ENCODE peak calls at places on chromosomes 6 and 20, in six cellular contexts. One of them, this sample, is unnamed.
A peak's percentile ranks its signal among the peaks of the same experiment; 100 is the strongest.

GRCh38 chr20:17611290-17611539 is 41.3 kb downstream of the DSTN start:
- DNase-seq in stimulated activated CD4-positive, alpha-beta T cell treated with anti-CD3 and anti-CD28 coated beads, Interleukin-12 subunit alpha, Interleukin-12 subunit beta, amount 100 ng/mL, for 4 hours: no peak
- DNase-seq in left lung: no peak
- DNase-seq in ecto neural progenitor cell: no peak
- DNase-seq in hepatocyte: no peak
- DNase-seq in MCF 10A: no peak
- DNase-seq in this sample: no peak

GRCh38 chr6:146913842-146914562 is 290.2 kb upstream of the STXBP5 start:
- DNase-seq in hepatocyte: peak; percentile 91
- DNase-seq in stimulated activated CD4-positive, alpha-beta T cell treated with anti-CD3 and anti-CD28 coated beads, Interleukin-12 subunit alpha, Interleukin-12 subunit beta, amount 100 ng/mL, for 4 hours: no peak
- DNase-seq in MCF 10A: peak; percentile 97
- DNase-seq in ecto neural progenitor cell: peak; percentile 63
- DNase-seq in left lung: peak; percentile 84
- DNase-seq in this sample: no peak

GRCh38 chr6:132224943-132225342 is 176.3 kb downstream of the MOXD1 start:
- DNase-seq in left lung: no peak
- DNase-seq in stimulated activated CD4-positive, alpha-beta T cell treated with anti-CD3 and anti-CD28 coated beads, Interleukin-12 subunit alpha, Interleukin-12 subunit beta, amount 100 ng/mL, for 4 hours: no peak
- DNase-seq in MCF 10A: no peak
- DNase-seq in ecto neural progenitor cell: no peak
- DNase-seq in hepatocyte: no peak
- DNase-seq in this sample: no peak

GRCh38 chr6:106475280-106475679 is 114.8 kb downstream of the CRYBG1 start:
- DNase-seq in hepatocyte: no peak
- DNase-seq in stimulated activated CD4-positive, alpha-beta T cell treated with anti-CD3 and anti-CD28 coated beads, Interleukin-12 subunit alpha, Interleukin-12 subunit beta, amount 100 ng/mL, for 4 hours: no peak
- DNase-seq in ecto neural progenitor cell: no peak
- DNase-seq in left lung: no peak
- DNase-seq in MCF 10A: peak; percentile 44
- DNase-seq in this sample: no peak

GRCh38 chr6:10528170-10528981 is 7.2 kb downstream of the GCNT2 start:
- DNase-seq in left lung: peak; percentile 66
- DNase-seq in stimulated activated CD4-positive, alpha-beta T cell treated with anti-CD3 and anti-CD28 coated beads, Interleukin-12 subunit alpha, Interleukin-12 subunit beta, amount 100 ng/mL, for 4 hours: no peak
- DNase-seq in hepatocyte: peak; percentile 70
- DNase-seq in MCF 10A: peak; percentile 53
- DNase-seq in ecto neural progenitor cell: no peak
- DNase-seq in this sample: peak; percentile 33

GRCh38 chr6:53056273-53056672 is 8.9 kb upstream of the FBXO9 start:
- DNase-seq in ecto neural progenitor cell: no peak
- DNase-seq in hepatocyte: no peak
- DNase-seq in left lung: no peak
- DNase-seq in MCF 10A: no peak
- DNase-seq in stimulated activated CD4-positive, alpha-beta T cell treated with anti-CD3 and anti-CD28 coated beads, Interleukin-12 subunit alpha, Interleukin-12 subunit beta, amount 100 ng/mL, for 4 hours: no peak
- DNase-seq in this sample: no peak

GRCh38 chr20:32282461-32282860 is 5.0 kb downstream of the KIF3B start:
- DNase-seq in hepatocyte: no peak
- DNase-seq in ecto neural progenitor cell: no peak
- DNase-seq in stimulated activated CD4-positive, alpha-beta T cell treated with anti-CD3 and anti-CD28 coated beads, Interleukin-12 subunit alpha, Interleukin-12 subunit beta, amount 100 ng/mL, for 4 hours: no peak
- DNase-seq in left lung: no peak
- DNase-seq in MCF 10A: no peak
- DNase-seq in this sample: peak; percentile 85

GRCh38 chr20:37351689-37352610 is 6.0 kb downstream of the SRC start:
- DNase-seq in MCF 10A: no peak
- DNase-seq in ecto neural progenitor cell: no peak
- DNase-seq in left lung: peak; percentile 13
- DNase-seq in stimulated activated CD4-positive, alpha-beta T cell treated with anti-CD3 and anti-CD28 coated beads, Interleukin-12 subunit alpha, Interleukin-12 subunit beta, amount 100 ng/mL, for 4 hours: no peak
- DNase-seq in hepatocyte: no peak
- DNase-seq in this sample: no peak

GRCh38 chr6:42140051-42140450 is 2.4 kb downstream of the C6orf132 start:
- DNase-seq in ecto neural progenitor cell: no peak
- DNase-seq in left lung: peak; percentile 56
- DNase-seq in hepatocyte: peak; percentile 74
- DNase-seq in MCF 10A: peak; percentile 85
- DNase-seq in stimulated activated CD4-positive, alpha-beta T cell treated with anti-CD3 and anti-CD28 coated beads, Interleukin-12 subunit alpha, Interleukin-12 subunit beta, amount 100 ng/mL, for 4 hours: no peak
- DNase-seq in this sample: no peak

GRCh38 chr6:5138995-5139827 is 54.1 kb downstream of the PPP1R3G start:
- DNase-seq in MCF 10A: no peak
- DNase-seq in stimulated activated CD4-positive, alpha-beta T cell treated with anti-CD3 and anti-CD28 coated beads, Interleukin-12 subunit alpha, Interleukin-12 subunit beta, amount 100 ng/mL, for 4 hours: no peak
- DNase-seq in left lung: no peak
- DNase-seq in hepatocyte: no peak
- DNase-seq in ecto neural progenitor cell: no peak
- DNase-seq in this sample: no peak

GRCh38 chr6:53378208-53378607 is 29.5 kb upstream of the ELOVL5 start:
- DNase-seq in hepatocyte: no peak
- DNase-seq in ecto neural progenitor cell: no peak
- DNase-seq in stimulated activated CD4-positive, alpha-beta T cell treated with anti-CD3 and anti-CD28 coated beads, Interleukin-12 subunit alpha, Interleukin-12 subunit beta, amount 100 ng/mL, for 4 hours: no peak
- DNase-seq in MCF 10A: no peak
- DNase-seq in left lung: no peak
- DNase-seq in this sample: no peak